ENCODE peak calls at places on chromosomes 4 and X, in five cellular contexts. X is cerebellar nuclear complex; C is HEK293T; R is stimulated activated CD4-positive, alpha-beta T cell treated with anti-CD3 and anti-CD28 coated beads, Interleukin-1b, Interleukin-23, amount 100 ng/mL, for 24 hours; F is activated CD4-positive, alpha-beta T cell treated with anti-CD3 and anti-CD28 coated beads, Interleukin-2, amount 50 U/mL, for 1 hour. N is an unnamed sample.

GRCh38 chrX:55326985-55327384 is 62.3 kb upstream of the PAGE3 start:
- DNase-seq in X (no peak), R (no peak), C (no peak), F (no peak), N (no peak)

GRCh38 chrX:140510306-140510676 is 5.4 kb upstream of the SOX3 start:
- DNase-seq in C (no peak), X (no peak), F (no peak), R (no peak), N (no peak)

GRCh38 chrX:97267376-97267775 is 383.7 kb downstream of the RPA4 start:
- DNase-seq in R (no peak), X (no peak), F (no peak), C (no peak), N (no peak)

GRCh38 chrX:47302396-47302795 is 68.0 kb upstream of the ZNF157 start:
- DNase-seq in R (no peak), C (no peak), X (no peak), F (no peak), N (no peak)

GRCh38 chrX:44953734-44954502 is 80.9 kb downstream of the KDM6A start:
- DNase-seq in F (no peak), X (no peak), R (no peak), C (no peak), N (no peak)

GRCh38 chrX:95893632-95894031 is 791.0 kb upstream of the DIAPH2 start:
- DNase-seq in R (no peak), X (no peak), F (no peak), C (no peak), N (no peak)

GRCh38 chrX:153931151-153931550 is 3.7 kb downstream of the NAA10 start:
- DNase-seq in F (no peak), C (no peak), X (no peak), R (no peak), N (no peak)

GRCh38 chr4:45004847-45005565 is 278.6 kb upstream of the GNPDA2 start:
- DNase-seq in X (no peak), C (no peak), R (no peak), F (no peak), N (no peak)